ENCODE peak calls at places on chromosomes 6 and 20, in eight cellular contexts. One of them, this sample, is unnamed.

GRCh38 chr6:134683783-134684765 is 265.8 kb downstream of the ALDH8A1 start:
- DNase-seq in SK-N-SH: no peak
- DNase-seq in OCI-LY7: no peak
- DNase-seq in GM23338: no peak
- DNase-seq in MM.1S: no peak
- DNase-seq in HCT116: no peak
- DNase-seq in neural progenitor cell: no peak
- DNase-seq in PC-3: peak
- DNase-seq in this sample: no peak

GRCh38 chr6:15974817-15975216 is 154.1 kb upstream of the MYLIP start:
- DNase-seq in PC-3: no peak
- DNase-seq in neural progenitor cell: no peak
- DNase-seq in GM23338: no peak
- DNase-seq in OCI-LY7: no peak
- DNase-seq in HCT116: no peak
- DNase-seq in MM.1S: no peak
- DNase-seq in SK-N-SH: no peak
- DNase-seq in this sample: no peak

GRCh38 chr6:20600831-20601230 is 66.6 kb downstream of the CDKAL1 start:
- DNase-seq in MM.1S: no peak
- DNase-seq in PC-3: peak
- DNase-seq in SK-N-SH: peak
- DNase-seq in GM23338: no peak
- DNase-seq in neural progenitor cell: no peak
- DNase-seq in OCI-LY7: no peak
- DNase-seq in HCT116: no peak
- DNase-seq in this sample: no peak

GRCh38 chr6:144931172-144932035 is 646.3 kb downstream of the UTRN start:
- DNase-seq in MM.1S: peak
- DNase-seq in GM23338: peak
- DNase-seq in SK-N-SH: peak
- DNase-seq in neural progenitor cell: peak
- DNase-seq in PC-3: peak
- DNase-seq in HCT116: no peak
- DNase-seq in OCI-LY7: peak
- DNase-seq in this sample: peak

GRCh38 chr20:38132910-38133501 is 32.1 kb downstream of the TGM2 start:
- DNase-seq in OCI-LY7: no peak
- DNase-seq in PC-3: no peak
- DNase-seq in HCT116: no peak
- DNase-seq in neural progenitor cell: no peak
- DNase-seq in SK-N-SH: peak
- DNase-seq in GM23338: no peak
- DNase-seq in MM.1S: no peak
- DNase-seq in this sample: no peak

GRCh38 chr6:44678252-44678935 is 290.9 kb downstream of the CDC5L start:
- DNase-seq in HCT116: no peak
- DNase-seq in PC-3: no peak
- DNase-seq in MM.1S: no peak
- DNase-seq in GM23338: no peak
- DNase-seq in SK-N-SH: no peak
- DNase-seq in OCI-LY7: no peak
- DNase-seq in neural progenitor cell: no peak
- DNase-seq in this sample: no peak

GRCh38 chr20:62281161-62281933 is 21.4 kb upstream of the ADRM1 start:
- DNase-seq in PC-3: no peak
- DNase-seq in SK-N-SH: no peak
- DNase-seq in HCT116: no peak
- DNase-seq in GM23338: no peak
- DNase-seq in neural progenitor cell: no peak
- DNase-seq in OCI-LY7: no peak
- DNase-seq in MM.1S: no peak
- DNase-seq in this sample: no peak

GRCh38 chr20:34240698-34241615 is at the start of gene ASIP:
- DNase-seq in PC-3: no peak
- DNase-seq in HCT116: no peak
- DNase-seq in OCI-LY7: peak
- DNase-seq in GM23338: peak
- DNase-seq in SK-N-SH: no peak
- DNase-seq in MM.1S: peak
- DNase-seq in neural progenitor cell: no peak
- DNase-seq in this sample: no peak

GRCh38 chr6:132270745-132271414 is 130.4 kb downstream of the MOXD1 start:
- DNase-seq in HCT116: no peak
- DNase-seq in SK-N-SH: no peak
- DNase-seq in MM.1S: no peak
- DNase-seq in PC-3: peak
- DNase-seq in GM23338: no peak
- DNase-seq in OCI-LY7: peak
- DNase-seq in neural progenitor cell: no peak
- DNase-seq in this sample: peak

GRCh38 chr6:43180058-43180457 is 1.9 kb upstream of the CUL9 start:
- DNase-seq in HCT116: no peak
- DNase-seq in MM.1S: no peak
- DNase-seq in neural progenitor cell: no peak
- DNase-seq in PC-3: no peak
- DNase-seq in SK-N-SH: no peak
- DNase-seq in OCI-LY7: no peak
- DNase-seq in GM23338: no peak
- DNase-seq in this sample: no peak

GRCh38 chr6:30006170-30007131 is 54.6 kb upstream of the POLR1H start:
- DNase-seq in HCT116: no peak
- DNase-seq in neural progenitor cell: peak
- DNase-seq in OCI-LY7: no peak
- DNase-seq in SK-N-SH: peak
- DNase-seq in MM.1S: no peak
- DNase-seq in GM23338: peak
- DNase-seq in PC-3: no peak
- DNase-seq in this sample: peak

GRCh38 chr6:101195581-101195980 is 197.9 kb upstream of the GRIK2 start:
- DNase-seq in HCT116: no peak
- DNase-seq in GM23338: no peak
- DNase-seq in OCI-LY7: no peak
- DNase-seq in PC-3: peak
- DNase-seq in MM.1S: no peak
- DNase-seq in neural progenitor cell: no peak
- DNase-seq in SK-N-SH: no peak
- DNase-seq in this sample: no peak

GRCh38 chr6:54282186-54282585 is 26.1 kb upstream of the TINAG start:
- DNase-seq in SK-N-SH: no peak
- DNase-seq in OCI-LY7: no peak
- DNase-seq in neural progenitor cell: no peak
- DNase-seq in MM.1S: no peak
- DNase-seq in GM23338: no peak
- DNase-seq in HCT116: peak
- DNase-seq in PC-3: peak
- DNase-seq in this sample: no peak

GRCh38 chr6:100088009-100088408 is 94.0 kb upstream of the MCHR2 start:
- DNase-seq in HCT116: peak
- DNase-seq in SK-N-SH: no peak
- DNase-seq in neural progenitor cell: no peak
- DNase-seq in OCI-LY7: no peak
- DNase-seq in PC-3: peak
- DNase-seq in GM23338: no peak
- DNase-seq in MM.1S: no peak
- DNase-seq in this sample: no peak

DNA sequence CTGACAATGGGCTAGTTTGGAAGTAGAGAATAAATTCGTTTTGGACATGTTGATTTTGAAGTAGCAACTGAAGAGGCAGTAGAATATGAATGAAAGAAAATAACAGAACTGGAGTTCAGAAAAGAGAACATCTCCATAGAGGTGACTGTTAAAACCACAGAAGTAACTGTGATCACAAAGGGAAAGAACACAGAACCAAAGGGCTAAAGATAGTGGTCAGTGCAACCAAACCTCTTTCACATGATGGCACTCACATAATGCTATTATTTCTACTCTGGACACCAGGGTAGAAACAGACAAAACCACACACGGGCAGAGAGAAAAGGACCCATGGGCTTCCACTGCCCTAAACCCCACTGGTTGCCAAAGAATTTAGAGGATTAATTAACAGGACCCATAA is 58.5 kb downstream of the CDK19 start:
- DNase-seq in neural progenitor cell: peak
- DNase-seq in GM23338: no peak
- DNase-seq in PC-3: no peak
- DNase-seq in OCI-LY7: no peak
- DNase-seq in SK-N-SH: no peak
- DNase-seq in HCT116: no peak
- DNase-seq in MM.1S: no peak
- DNase-seq in this sample: no peak
- TF ChIP-seq EZH2phosphoT487 in neural progenitor cell: no peak
- TF ChIP-seq EZH2phosphoT487 in GM23338: no peak
- TF ChIP-seq EZH2phosphoT487 in PC-3: no peak
- TF ChIP-seq EZH2phosphoT487 in OCI-LY7: no peak
- TF ChIP-seq EZH2phosphoT487 in SK-N-SH: no peak
- TF ChIP-seq EZH2phosphoT487 in HCT116: no peak
- TF ChIP-seq EZH2phosphoT487 in MM.1S: no peak
- TF ChIP-seq EZH2phosphoT487 in this sample: no peak

GRCh38 chr6:50608421-50608820 is 104.9 kb upstream of the TFAP2D start:
- DNase-seq in OCI-LY7: no peak
- DNase-seq in neural progenitor cell: no peak
- DNase-seq in SK-N-SH: no peak
- DNase-seq in GM23338: no peak
- DNase-seq in PC-3: peak
- DNase-seq in MM.1S: no peak
- DNase-seq in HCT116: no peak
- DNase-seq in this sample: no peak

DNA sequence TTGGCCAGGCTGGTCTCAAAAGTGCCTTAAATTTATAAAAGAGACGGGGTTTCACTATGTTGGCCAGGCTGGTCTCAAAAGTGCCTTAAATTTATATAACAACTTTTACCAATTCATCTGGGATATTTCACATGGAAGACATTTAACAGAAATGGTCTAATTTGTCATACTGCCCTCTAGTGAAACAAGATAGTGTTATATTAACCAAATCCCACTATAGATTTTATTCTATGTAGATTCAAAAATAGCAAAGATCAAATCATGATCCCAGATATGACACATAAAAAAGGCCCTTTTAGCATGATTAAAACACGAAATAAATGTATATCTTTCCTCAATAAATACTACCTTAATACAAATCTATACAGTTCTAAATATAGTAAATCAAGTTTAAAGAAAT is 102.8 kb upstream of the TFAP2D start:
- DNase-seq in SK-N-SH: peak
- DNase-seq in HCT116: no peak
- DNase-seq in MM.1S: no peak
- DNase-seq in OCI-LY7: no peak
- DNase-seq in PC-3: peak
- DNase-seq in neural progenitor cell: no peak
- DNase-seq in GM23338: peak
- DNase-seq in this sample: no peak
- TF ChIP-seq CTCF in SK-N-SH: peak
- TF ChIP-seq CTCF in HCT116: no peak
- TF ChIP-seq CTCF in MM.1S: peak
- TF ChIP-seq CTCF in OCI-LY7: peak
- TF ChIP-seq CTCF in PC-3: peak
- TF ChIP-seq CTCF in neural progenitor cell: peak
- TF ChIP-seq CTCF in GM23338: peak
- TF ChIP-seq CTCF in this sample: peak

GRCh38 chr6:3473773-3474172 is 16.9 kb upstream of the SLC22A23 start:
- DNase-seq in PC-3: no peak
- DNase-seq in OCI-LY7: no peak
- DNase-seq in neural progenitor cell: no peak
- DNase-seq in HCT116: no peak
- DNase-seq in SK-N-SH: no peak
- DNase-seq in GM23338: no peak
- DNase-seq in MM.1S: no peak
- DNase-seq in this sample: no peak

GRCh38 chr6:3467996-3468395 is 11.1 kb upstream of the SLC22A23 start:
- DNase-seq in HCT116: no peak
- DNase-seq in neural progenitor cell: no peak
- DNase-seq in PC-3: no peak
- DNase-seq in SK-N-SH: no peak
- DNase-seq in OCI-LY7: no peak
- DNase-seq in MM.1S: no peak
- DNase-seq in GM23338: no peak
- DNase-seq in this sample: no peak

GRCh38 chr6:3471286-3471685 is 14.4 kb upstream of the SLC22A23 start:
- DNase-seq in PC-3: no peak
- DNase-seq in HCT116: no peak
- DNase-seq in OCI-LY7: no peak
- DNase-seq in neural progenitor cell: no peak
- DNase-seq in GM23338: no peak
- DNase-seq in SK-N-SH: no peak
- DNase-seq in MM.1S: no peak
- DNase-seq in this sample: no peak

GRCh38 chr6:3468585-3468984 is 11.7 kb upstream of the SLC22A23 start:
- DNase-seq in PC-3: no peak
- DNase-seq in GM23338: no peak
- DNase-seq in MM.1S: no peak
- DNase-seq in OCI-LY7: no peak
- DNase-seq in neural progenitor cell: no peak
- DNase-seq in HCT116: no peak
- DNase-seq in SK-N-SH: no peak
- DNase-seq in this sample: no peak

GRCh38 chr6:3471711-3472110 is 14.9 kb upstream of the SLC22A23 start:
- DNase-seq in GM23338: no peak
- DNase-seq in MM.1S: no peak
- DNase-seq in OCI-LY7: no peak
- DNase-seq in SK-N-SH: no peak
- DNase-seq in neural progenitor cell: no peak
- DNase-seq in PC-3: no peak
- DNase-seq in HCT116: no peak
- DNase-seq in this sample: no peak
- TF ChIP-seq EZH2phosphoT487 in GM23338: no peak
- TF ChIP-seq EZH2phosphoT487 in MM.1S: no peak
- TF ChIP-seq EZH2phosphoT487 in OCI-LY7: no peak
- TF ChIP-seq EZH2phosphoT487 in SK-N-SH: no peak
- TF ChIP-seq EZH2phosphoT487 in neural progenitor cell: no peak
- TF ChIP-seq EZH2phosphoT487 in PC-3: no peak
- TF ChIP-seq EZH2phosphoT487 in HCT116: no peak
- TF ChIP-seq EZH2phosphoT487 in this sample: no peak

GRCh38 chr20:6269163-6269873 is 146.5 kb upstream of the FERMT1 start:
- DNase-seq in SK-N-SH: no peak
- DNase-seq in OCI-LY7: no peak
- DNase-seq in PC-3: peak
- DNase-seq in MM.1S: no peak
- DNase-seq in HCT116: no peak
- DNase-seq in GM23338: peak
- DNase-seq in neural progenitor cell: no peak
- DNase-seq in this sample: no peak

DNA sequence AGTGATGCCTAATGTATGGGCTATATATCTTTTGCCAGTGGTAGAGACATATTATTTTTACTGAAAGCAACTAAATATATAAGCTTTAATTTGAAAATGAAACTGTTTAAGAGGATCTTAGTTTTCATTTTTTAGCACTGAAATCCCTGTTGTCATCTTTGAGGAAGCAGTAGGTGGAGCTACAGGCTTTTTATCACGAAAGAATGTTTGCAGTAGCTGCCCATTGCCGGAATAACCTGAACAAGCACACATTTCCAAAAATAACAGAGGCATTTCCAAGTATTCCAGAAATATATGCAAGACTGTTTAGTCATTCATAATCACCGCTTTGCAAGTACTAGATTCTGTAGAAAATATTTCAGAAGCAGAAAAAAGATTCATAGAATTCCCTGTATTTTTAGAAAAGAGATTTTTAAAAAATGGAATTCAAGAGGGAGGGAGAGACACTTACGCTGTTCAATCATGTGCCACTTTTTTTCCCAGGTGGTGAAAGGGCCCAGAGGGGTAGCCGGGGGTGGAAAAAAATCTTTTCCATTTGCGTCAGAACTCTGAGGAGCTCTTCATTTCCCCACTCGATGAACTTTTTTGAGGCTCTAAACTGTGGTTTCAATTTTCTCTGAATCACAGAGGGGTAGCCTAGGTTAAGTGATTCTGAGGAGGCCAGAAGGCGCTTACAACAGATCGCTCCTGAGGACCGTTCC is 142.5 kb upstream of the FERMT1 start:
- DNase-seq in HCT116: peak
- DNase-seq in SK-N-SH: peak
- DNase-seq in neural progenitor cell: peak
- DNase-seq in OCI-LY7: peak
- DNase-seq in MM.1S: peak
- DNase-seq in GM23338: peak
- DNase-seq in PC-3: peak
- DNase-seq in this sample: peak
- TF ChIP-seq CTCF in HCT116: peak
- TF ChIP-seq CTCF in SK-N-SH: peak
- TF ChIP-seq CTCF in neural progenitor cell: peak
- TF ChIP-seq CTCF in OCI-LY7: peak
- TF ChIP-seq CTCF in MM.1S: peak
- TF ChIP-seq CTCF in GM23338: peak
- TF ChIP-seq CTCF in PC-3: peak
- TF ChIP-seq CTCF in this sample: peak

This sample was measured in hepatocyte.